ENCODE peak calls at places on chromosomes 2 and 18, in six cellular contexts. P is foreskin keratinocyte, Y is HCT116, A is nephron progenitor cell, K is WTC11, X is glutamatergic neuron. R is an unnamed sample.

GRCh38 chr18:44737623-44738022 is 56.9 kb downstream of the SETBP1 start:
- DNase-seq in P (no peak), X (no peak), Y (no peak), K (no peak), A (no peak), R (no peak)

GRCh38 chr18:48374423-48375149 is 34.6 kb downstream of the ZBTB7C start:
- DNase-seq in A (no peak), X (no peak), K (no peak), Y (no peak), P (no peak), R (no peak)

GRCh38 chr2:231161252-231162035 is 36.6 kb upstream of the HTR2B start:
- DNase-seq in K (no peak), X (no peak), Y (no peak), P (no peak), A (no peak), R (no peak)

GRCh38 chr18:13375302-13376255 is 157.0 kb downstream of the LDLRAD4 start:
- DNase-seq in K (no peak), Y (peak; percentile 48), A (no peak), X (no peak), P (peak; percentile 42), R (no peak)

GRCh38 chr2:1550658-1551316 is 137.5 kb downstream of the TPO start:
- DNase-seq in A (peak; percentile 86), K (peak; percentile 80), P (no peak), Y (peak; percentile 18), X (peak; percentile 86), R (peak; percentile 75)

GRCh38 chr2:18690342-18690741 is 101.0 kb upstream of the NT5C1B start:
- DNase-seq in X (peak; percentile 43), Y (peak; percentile 15), K (peak; percentile 76), A (peak; percentile 8), P (no peak), R (no peak)

GRCh38 chr2:210027608-210028007 is 25.2 kb downstream of the RPE start:
- DNase-seq in X (no peak), K (no peak), P (no peak), A (no peak), Y (no peak), R (no peak)

GRCh38 chr2:61898810-61899209 is 6.7 kb upstream of the COMMD1 start:
- DNase-seq in K (no peak), P (no peak), A (no peak), Y (no peak), X (no peak), R (no peak)

GRCh38 chr18:24023185-24023814 is 8.7 kb downstream of the TTC39C start:
- DNase-seq in A (peak; percentile 9), Y (no peak), K (peak; percentile 55), X (no peak), P (no peak), R (peak; percentile 12)

GRCh38 chr2:230661072-230661957 is 51.3 kb upstream of the CAB39 start:
- DNase-seq in A (no peak), P (no peak), X (no peak), Y (no peak), K (no peak), R (no peak)

GRCh38 chr2:8851811-8852560 is 14.6 kb upstream of the KIDINS220 start:
- DNase-seq in K (peak; percentile 17), X (peak; percentile 41), A (peak; percentile 25), P (no peak), Y (no peak), R (no peak)

GRCh38 chr2:239598011-239598731 is 197.4 kb upstream of the HDAC4 start:
- DNase-seq in A (no peak), Y (no peak), P (no peak), K (no peak), X (peak; percentile 10), R (peak; percentile 1)

GRCh38 chr2:230023313-230023712 is 45.4 kb downstream of the SLC16A14 start:
- DNase-seq in X (no peak), Y (no peak), P (no peak), A (no peak), K (no peak), R (no peak)

GRCh38 chr2:149167941-149168340 is 129.4 kb downstream of the LYPD6B start:
- DNase-seq in X (no peak), A (no peak), P (no peak), Y (no peak), K (no peak), R (no peak)

GRCh38 chr18:907880-908512 is 3.3 kb downstream of the ADCYAP1 start:
- DNase-seq in P (no peak), K (peak; percentile 30), A (peak; percentile 35), Y (no peak), X (peak; percentile 44), R (no peak)

GRCh38 chr18:43276471-43276870 is 819 bp downstream of the SYT4 start:
- DNase-seq in K (no peak), P (no peak), A (no peak), X (no peak), Y (no peak), R (no peak)

GRCh38 chr18:64276736-64277135 is 127.8 kb upstream of the LINC00305 start:
- DNase-seq in P (no peak), X (no peak), Y (no peak), K (no peak), A (no peak), R (no peak)

DNA sequence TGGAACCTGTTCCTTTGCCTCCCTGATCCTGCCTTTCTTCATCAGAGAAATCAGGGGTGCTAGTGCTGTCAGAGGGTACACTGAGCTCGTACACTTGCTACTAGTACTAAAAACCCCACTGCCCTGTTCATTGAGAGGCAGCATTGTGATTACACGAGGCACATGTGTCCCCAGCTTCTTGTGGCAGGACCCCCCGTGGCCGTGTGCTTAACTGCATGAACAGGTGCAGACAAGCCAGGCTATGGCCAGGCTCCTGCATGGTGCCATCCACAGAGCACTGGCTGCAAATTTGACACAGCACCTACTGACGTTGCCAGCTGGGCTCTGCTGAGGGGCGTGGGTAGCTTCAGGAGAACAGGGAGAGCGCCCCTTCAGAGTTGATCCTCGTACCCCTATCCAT is 248.4 kb downstream of the GLI2 start:
- DNase-seq in P (no peak), A (no peak), Y (no peak), X (peak; percentile 9), K (no peak), R (no peak)
- TF ChIP-seq CTCF in P (no peak), A (no peak), Y (no peak), X (no peak), K (no peak), R (no peak)

GRCh38 chr2:142734770-142735169 is 142.7 kb upstream of the KYNU start:
- DNase-seq in K (no peak), A (no peak), X (no peak), P (no peak), Y (no peak), R (no peak)

GRCh38 chr2:142734231-142734630 is 143.2 kb upstream of the KYNU start:
- DNase-seq in X (no peak), P (no peak), A (no peak), K (no peak), Y (no peak), R (no peak)
- TF ChIP-seq CTCF in X (peak; percentile 48), P (peak; percentile 28), A (no peak), K (no peak), Y (peak; percentile 16), R (peak; percentile 19)

GRCh38 chr2:100865819-100866462 is 46.0 kb downstream of the NPAS2 start:
- DNase-seq in P (no peak), A (no peak), K (no peak), X (no peak), Y (no peak), R (no peak)

GRCh38 chr2:100869146-100869545 is 49.2 kb downstream of the NPAS2 start:
- DNase-seq in Y (no peak), A (no peak), K (no peak), P (no peak), X (no peak), R (no peak)

GRCh38 chr2:100868083-100868482 is 48.1 kb downstream of the NPAS2 start:
- DNase-seq in Y (no peak), X (no peak), P (no peak), A (no peak), K (no peak), R (no peak)

GRCh38 chr2:100875516-100876230 is 55.7 kb downstream of the NPAS2 start:
- DNase-seq in X (no peak), K (no peak), P (no peak), Y (no peak), A (no peak), R (no peak)

GRCh38 chr2:100870652-100871531 is 51.0 kb downstream of the NPAS2 start:
- DNase-seq in A (no peak), Y (no peak), X (no peak), K (peak; percentile 38), P (no peak), R (no peak)
- TF ChIP-seq CTCF in A (peak; percentile 8), Y (peak; percentile 39), X (no peak), K (no peak), P (peak; percentile 51), R (no peak)

GRCh38 chr2:153623020-153623419 is 144.5 kb upstream of the RPRM start:
- DNase-seq in X (no peak), P (no peak), Y (no peak), K (no peak), A (no peak), R (no peak)

DNA sequence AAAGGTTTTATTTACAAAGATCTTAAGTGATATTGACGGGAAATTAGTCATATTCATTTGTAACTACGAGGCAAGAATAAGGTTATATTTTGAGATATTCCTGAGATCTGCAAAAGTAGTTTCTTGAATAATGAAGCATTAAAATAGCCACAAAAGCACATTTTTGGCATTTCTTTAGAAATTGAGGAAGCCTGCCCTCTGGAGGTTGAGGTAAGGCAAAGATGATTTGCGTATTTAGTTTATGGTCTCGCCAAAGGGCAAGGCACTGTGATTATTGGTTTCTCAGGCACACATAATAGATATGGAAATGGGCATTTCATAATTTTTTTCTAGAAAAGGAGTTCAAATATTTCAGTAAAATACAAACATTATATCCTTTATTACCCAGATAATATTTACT is 143.7 kb upstream of the RPRM start:
- DNase-seq in P (no peak), A (peak; percentile 1), Y (no peak), K (no peak), X (no peak), R (no peak)
- TF ChIP-seq CTCF in P (no peak), A (peak; percentile 5), Y (peak; percentile 29), K (peak; percentile 26), X (peak; percentile 14), R (peak; percentile 64)

GRCh38 chr2:161919873-161920272 is 154.1 kb downstream of the DPP4 start:
- DNase-seq in P (no peak), X (no peak), A (no peak), Y (no peak), K (no peak), R (no peak)
- TF ChIP-seq CTCF in P (no peak), X (no peak), A (no peak), Y (no peak), K (no peak), R (no peak)

DNA sequence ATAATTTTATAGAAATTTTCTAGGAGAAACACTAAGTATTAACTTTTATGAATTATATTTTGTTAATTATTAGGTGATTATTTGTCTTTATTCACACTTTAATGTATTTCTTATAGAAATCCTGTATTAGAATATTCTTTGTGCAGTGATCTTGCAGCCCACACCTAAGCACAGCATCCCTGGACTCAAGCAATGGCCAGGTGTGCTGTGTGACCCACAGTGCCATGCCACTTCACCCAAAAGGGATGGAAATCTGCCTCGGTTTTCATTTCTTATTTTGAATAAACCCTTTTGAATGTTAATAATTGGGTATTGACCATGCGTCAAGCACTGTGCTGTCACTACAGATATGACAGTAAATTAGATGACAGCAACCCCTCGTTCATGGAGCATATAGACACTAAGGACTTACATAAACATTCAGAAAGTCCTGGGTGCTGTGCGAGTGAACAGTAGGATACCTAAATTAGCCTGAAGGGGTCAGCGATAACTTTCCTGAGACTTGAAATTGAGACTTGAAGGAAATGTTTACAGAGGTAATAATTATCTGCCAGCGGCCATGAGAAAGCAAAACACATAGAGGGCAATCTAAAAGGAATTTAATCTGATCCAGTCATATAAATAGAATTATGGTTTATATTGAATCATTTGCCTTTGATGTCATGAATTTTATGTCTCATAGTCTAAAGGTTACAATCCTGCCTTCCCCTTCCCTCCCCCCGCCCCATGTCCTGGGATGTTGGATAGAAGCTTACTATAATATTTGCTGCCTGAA is 52.7 kb upstream of the CALCRL start:
- DNase-seq in Y (peak; percentile 23), P (no peak), A (no peak), X (no peak), K (no peak), R (no peak)
- TF ChIP-seq CTCF in Y (peak; percentile 32), P (peak; percentile 47), A (peak; percentile 34), X (peak; percentile 12), K (no peak), R (peak; percentile 48)

R was measured in progenitor cell of endocrine pancreas.